ENCODE peak calls at places on chromosomes 7 and 10, in nine cellular contexts. D, Y, M, J, W, K, T, O and F are unnamed samples.
A peak's percentile ranks its signal among the peaks of the same experiment; 100 is the strongest.

GRCh38 chr7:35722054-35722849 is 27.3 kb upstream of the HERPUD2 start:
- ATAC-seq in M (no peak), K (no peak), W (no peak), J (no peak), T (no peak), D (no peak), Y (no peak), O (no peak), F (no peak)

GRCh38 chr10:78931333-78932083 is 137.3 kb upstream of the ZMIZ1 start:
- ATAC-seq in O (no peak), M (peak; percentile 50), Y (peak; percentile 70), D (peak; percentile 38), K (peak; percentile 57), W (no peak), J (peak; percentile 62), T (no peak), F (peak; percentile 84)

GRCh38 chr10:62852961-62853702 is 37.0 kb upstream of the EGR2 start:
- ATAC-seq in Y (no peak), O (no peak), M (no peak), W (peak; percentile 15), D (no peak), J (no peak), T (no peak), K (no peak), F (no peak)

GRCh38 chr7:149884016-149884415 is 10.2 kb downstream of the ATP6V0E2 start:
- ATAC-seq in Y (peak; percentile 51), D (peak; percentile 68), W (no peak), T (no peak), J (no peak), K (no peak), M (peak; percentile 76), O (no peak), F (no peak)

GRCh38 chr7:8254667-8255066 is 7.3 kb downstream of the ICA1 start:
- ATAC-seq in T (no peak), J (no peak), W (peak; percentile 62), Y (peak; percentile 33), K (no peak), D (no peak), O (no peak), M (peak; percentile 91), F (no peak)

GRCh38 chr7:17532861-17533404 is 234.5 kb downstream of the AHR start:
- ATAC-seq in K (no peak), M (peak; percentile 54), Y (peak; percentile 53), D (peak; percentile 63), J (no peak), W (no peak), O (no peak), T (peak; percentile 80), F (no peak)

GRCh38 chr10:19325581-19325980 is 277.0 kb downstream of the MALRD1 start:
- ATAC-seq in D (no peak), Y (no peak), O (no peak), W (no peak), K (no peak), T (no peak), J (no peak), M (no peak), F (no peak)

GRCh38 chr7:29935111-29935510 is 54.5 kb downstream of the SCRN1 start:
- ATAC-seq in K (no peak), D (no peak), Y (no peak), W (no peak), O (no peak), T (no peak), J (no peak), M (no peak), F (no peak)

GRCh38 chr10:12603766-12604470 is 254.6 kb downstream of the CAMK1D start:
- ATAC-seq in J (no peak), W (no peak), T (no peak), M (no peak), K (no peak), D (no peak), Y (no peak), O (no peak), F (no peak)

GRCh38 chr10:12606461-12606860 is 257.1 kb downstream of the CAMK1D start:
- ATAC-seq in K (no peak), W (no peak), D (no peak), M (no peak), Y (no peak), T (no peak), O (no peak), J (no peak), F (no peak)

GRCh38 chr10:12608761-12609160 is 259.4 kb downstream of the CAMK1D start:
- ATAC-seq in K (no peak), Y (no peak), O (no peak), M (peak; percentile 27), W (no peak), T (no peak), D (no peak), J (no peak), F (no peak)

GRCh38 chr10:12602557-12602956 is 253.2 kb downstream of the CAMK1D start:
- ATAC-seq in M (no peak), W (no peak), Y (no peak), O (no peak), D (no peak), J (no peak), T (no peak), K (no peak), F (no peak)

DNA sequence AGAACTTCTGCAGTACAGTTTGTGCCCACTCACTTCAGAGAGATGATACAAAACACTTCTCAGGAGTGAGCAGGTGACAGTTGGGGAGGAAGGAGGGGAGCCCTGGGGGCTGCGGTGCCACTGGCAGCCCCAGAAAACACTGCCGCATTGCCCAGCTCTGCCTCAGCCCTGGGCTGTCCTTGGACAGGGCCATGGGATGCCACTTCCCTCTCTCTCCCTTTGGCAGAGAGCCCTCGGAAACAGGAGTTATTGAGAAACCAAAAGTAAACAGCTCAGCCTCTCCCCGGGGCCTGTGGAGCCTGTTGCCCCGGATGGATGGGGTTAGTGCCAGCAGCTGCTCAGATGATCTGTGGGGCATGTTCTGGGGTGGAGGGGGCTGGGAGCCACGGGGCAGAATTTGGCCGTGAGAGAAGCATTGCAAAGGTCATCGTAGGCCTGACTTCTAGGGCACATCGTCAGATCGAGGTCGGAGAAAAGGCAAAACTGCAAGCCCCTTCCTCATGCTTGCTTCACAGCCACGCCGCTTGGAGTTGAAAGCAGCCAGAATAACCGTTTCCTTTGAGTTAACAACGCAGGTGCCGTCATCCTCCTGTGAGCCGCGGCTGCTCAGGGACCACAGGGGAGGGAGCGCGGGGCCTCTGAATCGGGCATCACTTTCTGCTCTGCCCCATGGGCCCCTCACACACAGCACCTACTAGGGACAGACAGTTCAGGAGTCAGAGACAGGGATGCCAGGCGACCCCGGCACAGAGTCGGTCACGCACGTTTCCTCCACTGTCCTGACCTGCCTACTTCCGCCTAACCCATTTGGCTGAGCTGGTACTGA is 256.4 kb downstream of the CAMK1D start:
- ATAC-seq in K (peak; percentile 86), T (peak; percentile 97), J (peak; percentile 83), O (peak; percentile 98), D (peak; percentile 78), Y (peak; percentile 96), M (peak; percentile 97), W (peak; percentile 91), F (peak; percentile 96)
- H3K4me3 ChIP-seq in K (peak overlapping the region; percentile 24), T (peak overlapping the region; percentile 27), J (peak overlapping the region; percentile 12), O (peak overlapping the region; percentile 26), D (no peak overlapping the region), Y (peak overlapping the region; percentile 24), M (no peak overlapping the region), W (peak overlapping the region; percentile 37), F (peak overlapping the region; percentile 13)

GRCh38 chr10:54799491-54799890 is 1.5 kb downstream of the PCDH15 start:
- ATAC-seq in M (no peak), O (no peak), K (no peak), W (no peak), J (no peak), Y (no peak), D (no peak), T (no peak), F (no peak)
- H3K4me3 ChIP-seq in M (no peak overlapping the region), O (no peak overlapping the region), K (no peak overlapping the region), W (no peak overlapping the region), J (no peak overlapping the region), Y (no peak overlapping the region), D (no peak overlapping the region), T (no peak overlapping the region), F (no peak overlapping the region)

DNA sequence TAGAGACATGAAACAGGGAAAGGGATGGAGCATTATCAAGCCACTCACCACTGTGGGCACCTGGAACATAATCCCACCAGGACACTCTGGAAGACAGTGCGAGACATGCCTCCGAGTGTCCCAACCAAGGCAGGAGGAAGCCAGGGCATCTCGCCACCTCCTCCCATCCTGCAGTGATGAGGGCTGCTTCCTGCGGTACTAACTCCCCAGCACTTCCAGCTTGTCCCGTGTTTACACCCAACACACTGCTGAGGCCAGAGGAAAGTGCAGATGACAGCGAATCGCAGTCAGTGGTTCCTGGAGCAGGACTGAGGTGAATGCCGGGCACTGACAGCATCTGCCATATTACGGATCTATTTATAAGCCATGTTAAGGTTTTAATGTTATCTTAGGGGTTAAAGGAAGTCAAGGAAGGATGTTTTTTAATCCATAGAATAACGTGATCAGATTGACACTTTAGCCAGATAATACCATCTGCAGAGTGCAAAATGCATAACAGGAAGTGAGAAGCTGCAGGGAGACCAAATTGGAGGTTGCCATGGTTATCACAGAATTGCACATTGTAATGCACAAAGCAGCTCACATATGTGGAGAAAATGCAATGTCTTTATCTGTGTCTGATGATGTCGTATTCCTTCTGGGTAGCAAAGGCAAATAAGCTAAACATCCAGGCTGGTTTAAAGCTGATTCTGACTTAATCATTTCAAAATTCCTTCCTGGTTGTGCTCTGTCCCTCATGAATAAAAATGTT is 314.1 kb upstream of the C7orf33 start:
- ATAC-seq in K (no peak), W (no peak), M (no peak), J (no peak), T (no peak), D (no peak), Y (no peak), O (no peak), F (no peak)
- H3K4me3 ChIP-seq in K (no peak overlapping the region), W (no peak overlapping the region), M (no peak overlapping the region), J (no peak overlapping the region), T (no peak overlapping the region), D (no peak overlapping the region), Y (no peak overlapping the region), O (no peak overlapping the region), F (no peak overlapping the region)

GRCh38 chr7:142784096-142784495 is 13.3 kb downstream of the PRSS2 start:
- ATAC-seq in O (no peak), T (peak; percentile 21), K (no peak), M (peak; percentile 46), Y (no peak), W (no peak), D (no peak), J (no peak), F (no peak)

GRCh38 chr7:142787783-142788182 is 17.0 kb downstream of the PRSS2 start:
- ATAC-seq in J (no peak), M (no peak), Y (no peak), O (no peak), W (no peak), T (no peak), K (no peak), D (no peak), F (no peak)

GRCh38 chr7:142787034-142787768 is 16.4 kb downstream of the PRSS2 start:
- ATAC-seq in J (no peak), M (no peak), T (no peak), W (no peak), O (no peak), D (no peak), K (no peak), Y (no peak), F (no peak)

GRCh38 chr7:142782922-142783900 is 12.4 kb downstream of the PRSS2 start:
- ATAC-seq in T (peak; percentile 95), O (peak; percentile 93), K (peak; percentile 82), M (peak; percentile 95), W (peak; percentile 82), J (peak; percentile 79), D (peak; percentile 92), Y (peak; percentile 99), F (peak; percentile 75)

DNA sequence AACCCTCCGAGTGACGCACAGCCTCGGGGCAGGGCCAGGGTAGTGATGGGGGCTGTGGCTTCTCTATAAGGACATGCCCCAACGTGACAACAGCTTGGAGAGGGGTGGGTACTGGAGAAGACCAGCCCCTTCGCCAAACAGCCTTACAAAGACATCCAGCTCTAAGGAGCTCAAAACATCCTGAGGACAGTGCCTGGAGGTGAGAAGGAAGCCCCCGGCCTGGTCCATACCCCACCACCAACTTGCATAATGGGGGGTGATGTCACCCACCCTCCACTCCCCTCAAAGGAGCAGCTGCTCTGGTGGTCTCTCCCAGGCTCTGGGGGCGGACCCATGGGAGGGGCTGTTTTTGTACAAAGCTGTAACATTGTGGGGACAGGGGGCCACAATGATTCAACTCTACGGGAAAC is 15.1 kb downstream of the PRSS2 start:
- ATAC-seq in W (no peak), M (no peak), Y (no peak), T (no peak), K (no peak), O (no peak), D (no peak), J (no peak), F (no peak)
- H3K4me3 ChIP-seq in W (no peak overlapping the region), M (no peak overlapping the region), Y (no peak overlapping the region), T (no peak overlapping the region), K (no peak overlapping the region), O (no peak overlapping the region), D (no peak overlapping the region), J (no peak overlapping the region), F (no peak overlapping the region)